ENCODE peak calls at places on chromosomes 5 and 9, in eight cellular contexts. One of them, this sample, is unnamed.

GRCh38 chr5:143244000-143244736 is 159.3 kb downstream of the NR3C1 start:
- DNase-seq in PC-9: peak
- DNase-seq in OCI-LY7: no peak
- DNase-seq in mammary epithelial cell: peak
- DNase-seq in IMR-90: peak
- DNase-seq in PC-3: peak
- DNase-seq in HCT116: peak
- DNase-seq in GM23248: peak
- DNase-seq in this sample: peak

GRCh38 chr5:163190283-163190682 is 247.1 kb upstream of the CCNG1 start:
- DNase-seq in PC-9: no peak
- DNase-seq in OCI-LY7: no peak
- DNase-seq in mammary epithelial cell: no peak
- DNase-seq in IMR-90: no peak
- DNase-seq in PC-3: no peak
- DNase-seq in HCT116: no peak
- DNase-seq in GM23248: no peak
- DNase-seq in this sample: no peak

GRCh38 chr5:140877262-140877581 is 2.1 kb downstream of the PCDHA12 start:
- DNase-seq in PC-9: no peak
- DNase-seq in OCI-LY7: no peak
- DNase-seq in mammary epithelial cell: no peak
- DNase-seq in IMR-90: no peak
- DNase-seq in PC-3: no peak
- DNase-seq in HCT116: no peak
- DNase-seq in GM23248: no peak
- DNase-seq in this sample: no peak

GRCh38 chr9:77453857-77454647 is 194.1 kb downstream of the GNA14 start:
- DNase-seq in PC-9: no peak
- DNase-seq in OCI-LY7: no peak
- DNase-seq in mammary epithelial cell: no peak
- DNase-seq in IMR-90: no peak
- DNase-seq in PC-3: no peak
- DNase-seq in HCT116: no peak
- DNase-seq in GM23248: no peak
- DNase-seq in this sample: no peak

GRCh38 chr5:32363030-32363429 is 50.3 kb upstream of the MTMR12 start:
- DNase-seq in PC-9: no peak
- DNase-seq in OCI-LY7: no peak
- DNase-seq in mammary epithelial cell: no peak
- DNase-seq in IMR-90: no peak
- DNase-seq in PC-3: no peak
- DNase-seq in HCT116: no peak
- DNase-seq in GM23248: no peak
- DNase-seq in this sample: no peak

GRCh38 chr5:150542933-150543445 is 35.1 kb downstream of the NDST1 start:
- DNase-seq in PC-9: no peak
- DNase-seq in OCI-LY7: no peak
- DNase-seq in mammary epithelial cell: no peak
- DNase-seq in IMR-90: no peak
- DNase-seq in PC-3: no peak
- DNase-seq in HCT116: no peak
- DNase-seq in GM23248: no peak
- DNase-seq in this sample: no peak

GRCh38 chr5:103487253-103487652 is 75.3 kb downstream of the NUDT12 start:
- DNase-seq in PC-9: no peak
- DNase-seq in OCI-LY7: no peak
- DNase-seq in mammary epithelial cell: no peak
- DNase-seq in IMR-90: peak
- DNase-seq in PC-3: no peak
- DNase-seq in HCT116: no peak
- DNase-seq in GM23248: peak
- DNase-seq in this sample: peak

GRCh38 chr9:13665418-13666066 is 386.1 kb upstream of the MPDZ start:
- DNase-seq in PC-9: no peak
- DNase-seq in OCI-LY7: no peak
- DNase-seq in mammary epithelial cell: peak
- DNase-seq in IMR-90: peak
- DNase-seq in PC-3: no peak
- DNase-seq in HCT116: no peak
- DNase-seq in GM23248: peak
- DNase-seq in this sample: no peak

GRCh38 chr9:90013778-90014177 is 409.0 kb downstream of the GADD45G start:
- DNase-seq in PC-9: no peak
- DNase-seq in OCI-LY7: no peak
- DNase-seq in mammary epithelial cell: no peak
- DNase-seq in IMR-90: no peak
- DNase-seq in PC-3: no peak
- DNase-seq in HCT116: no peak
- DNase-seq in GM23248: no peak
- DNase-seq in this sample: no peak

GRCh38 chr5:139901251-139901575 is 105.6 kb downstream of the PSD2 start:
- DNase-seq in PC-9: no peak
- DNase-seq in OCI-LY7: no peak
- DNase-seq in mammary epithelial cell: no peak
- DNase-seq in IMR-90: no peak
- DNase-seq in PC-3: no peak
- DNase-seq in HCT116: no peak
- DNase-seq in GM23248: no peak
- DNase-seq in this sample: no peak

GRCh38 chr9:136667940-136668760 is 5.4 kb downstream of the EGFL7 start:
- DNase-seq in PC-9: no peak
- DNase-seq in OCI-LY7: no peak
- DNase-seq in mammary epithelial cell: no peak
- DNase-seq in IMR-90: no peak
- DNase-seq in PC-3: no peak
- DNase-seq in HCT116: no peak
- DNase-seq in GM23248: no peak
- DNase-seq in this sample: no peak

GRCh38 chr9:136669791-136670464 is 7.2 kb downstream of the EGFL7 start:
- DNase-seq in PC-9: no peak
- DNase-seq in OCI-LY7: no peak
- DNase-seq in mammary epithelial cell: no peak
- DNase-seq in IMR-90: no peak
- DNase-seq in PC-3: no peak
- DNase-seq in HCT116: no peak
- DNase-seq in GM23248: no peak
- DNase-seq in this sample: no peak

GRCh38 chr9:136667217-136667939 is 4.7 kb downstream of the EGFL7 start:
- DNase-seq in PC-9: no peak
- DNase-seq in OCI-LY7: no peak
- DNase-seq in mammary epithelial cell: no peak
- DNase-seq in IMR-90: no peak
- DNase-seq in PC-3: no peak
- DNase-seq in HCT116: no peak
- DNase-seq in GM23248: no peak
- DNase-seq in this sample: no peak

GRCh38 chr9:136670571-136671253 is 8.0 kb downstream of the EGFL7 start:
- DNase-seq in PC-9: no peak
- DNase-seq in OCI-LY7: no peak
- DNase-seq in mammary epithelial cell: no peak
- DNase-seq in IMR-90: no peak
- DNase-seq in PC-3: peak
- DNase-seq in HCT116: no peak
- DNase-seq in GM23248: peak
- DNase-seq in this sample: no peak

GRCh38 chr9:136668983-136669790 is 6.5 kb downstream of the EGFL7 start:
- DNase-seq in PC-9: peak
- DNase-seq in OCI-LY7: no peak
- DNase-seq in mammary epithelial cell: no peak
- DNase-seq in IMR-90: no peak
- DNase-seq in PC-3: peak
- DNase-seq in HCT116: no peak
- DNase-seq in GM23248: no peak
- DNase-seq in this sample: no peak
- H3K27ac ChIP-seq in PC-9: no peak
- H3K27ac ChIP-seq in OCI-LY7: no peak
- H3K27ac ChIP-seq in mammary epithelial cell: no peak
- H3K27ac ChIP-seq in IMR-90: no peak
- H3K27ac ChIP-seq in PC-3: no peak
- H3K27ac ChIP-seq in HCT116: peak
- H3K27ac ChIP-seq in GM23248: no peak
- H3K27ac ChIP-seq in this sample: no peak

GRCh38 chr9:7165350-7165937 is 407.7 kb downstream of the KDM4C start:
- DNase-seq in PC-9: no peak
- DNase-seq in OCI-LY7: no peak
- DNase-seq in mammary epithelial cell: no peak
- DNase-seq in IMR-90: no peak
- DNase-seq in PC-3: no peak
- DNase-seq in HCT116: no peak
- DNase-seq in GM23248: no peak
- DNase-seq in this sample: no peak
- H2AFZ ChIP-seq in PC-9: no peak
- H2AFZ ChIP-seq in OCI-LY7: no peak
- H2AFZ ChIP-seq in mammary epithelial cell: no peak
- H2AFZ ChIP-seq in IMR-90: no peak
- H2AFZ ChIP-seq in PC-3: no peak
- H2AFZ ChIP-seq in HCT116: no peak
- H2AFZ ChIP-seq in GM23248: no peak
- H2AFZ ChIP-seq in this sample: no peak

GRCh38 chr5:16931334-16932110 is 4.6 kb downstream of the MYO10 start:
- DNase-seq in PC-9: peak
- DNase-seq in OCI-LY7: no peak
- DNase-seq in mammary epithelial cell: no peak
- DNase-seq in IMR-90: no peak
- DNase-seq in PC-3: no peak
- DNase-seq in HCT116: no peak
- DNase-seq in GM23248: no peak
- DNase-seq in this sample: peak
- H3K27ac ChIP-seq in PC-9: no peak
- H3K27ac ChIP-seq in OCI-LY7: no peak
- H3K27ac ChIP-seq in mammary epithelial cell: no peak
- H3K27ac ChIP-seq in IMR-90: no peak
- H3K27ac ChIP-seq in PC-3: no peak
- H3K27ac ChIP-seq in HCT116: no peak
- H3K27ac ChIP-seq in GM23248: no peak
- H3K27ac ChIP-seq in this sample: no peak

GRCh38 chr5:127812570-127812969 is 109.4 kb downstream of the CCDC192 start:
- DNase-seq in PC-9: peak
- DNase-seq in OCI-LY7: no peak
- DNase-seq in mammary epithelial cell: peak
- DNase-seq in IMR-90: no peak
- DNase-seq in PC-3: no peak
- DNase-seq in HCT116: no peak
- DNase-seq in GM23248: no peak
- DNase-seq in this sample: no peak

GRCh38 chr5:127810014-127810413 is 106.8 kb downstream of the CCDC192 start:
- DNase-seq in PC-9: no peak
- DNase-seq in OCI-LY7: no peak
- DNase-seq in mammary epithelial cell: no peak
- DNase-seq in IMR-90: no peak
- DNase-seq in PC-3: no peak
- DNase-seq in HCT116: no peak
- DNase-seq in GM23248: no peak
- DNase-seq in this sample: no peak

GRCh38 chr5:127813633-127814171 is 110.5 kb downstream of the CCDC192 start:
- DNase-seq in PC-9: no peak
- DNase-seq in OCI-LY7: no peak
- DNase-seq in mammary epithelial cell: peak
- DNase-seq in IMR-90: peak
- DNase-seq in PC-3: peak
- DNase-seq in HCT116: no peak
- DNase-seq in GM23248: peak
- DNase-seq in this sample: peak

GRCh38 chr5:127810707-127811106 is 107.5 kb downstream of the CCDC192 start:
- DNase-seq in PC-9: no peak
- DNase-seq in OCI-LY7: no peak
- DNase-seq in mammary epithelial cell: no peak
- DNase-seq in IMR-90: no peak
- DNase-seq in PC-3: no peak
- DNase-seq in HCT116: no peak
- DNase-seq in GM23248: no peak
- DNase-seq in this sample: no peak

GRCh38 chr5:127814225-127814973 is 111.2 kb downstream of the CCDC192 start:
- DNase-seq in PC-9: no peak
- DNase-seq in OCI-LY7: no peak
- DNase-seq in mammary epithelial cell: no peak
- DNase-seq in IMR-90: no peak
- DNase-seq in PC-3: no peak
- DNase-seq in HCT116: no peak
- DNase-seq in GM23248: no peak
- DNase-seq in this sample: no peak
- H2AFZ ChIP-seq in PC-9: no peak
- H2AFZ ChIP-seq in OCI-LY7: no peak
- H2AFZ ChIP-seq in mammary epithelial cell: peak
- H2AFZ ChIP-seq in IMR-90: peak
- H2AFZ ChIP-seq in PC-3: no peak
- H2AFZ ChIP-seq in HCT116: peak
- H2AFZ ChIP-seq in GM23248: peak
- H2AFZ ChIP-seq in this sample: peak

GRCh38 chr5:176513788-176514187 is 23.4 kb downstream of the RNF44 start:
- DNase-seq in PC-9: no peak
- DNase-seq in OCI-LY7: no peak
- DNase-seq in mammary epithelial cell: no peak
- DNase-seq in IMR-90: no peak
- DNase-seq in PC-3: no peak
- DNase-seq in HCT116: no peak
- DNase-seq in GM23248: no peak
- DNase-seq in this sample: no peak

GRCh38 chr5:176517053-176517661 is 20.0 kb downstream of the RNF44 start:
- DNase-seq in PC-9: no peak
- DNase-seq in OCI-LY7: no peak
- DNase-seq in mammary epithelial cell: no peak
- DNase-seq in IMR-90: no peak
- DNase-seq in PC-3: no peak
- DNase-seq in HCT116: no peak
- DNase-seq in GM23248: no peak
- DNase-seq in this sample: no peak

GRCh38 chr5:176519810-176520720 is 17.1 kb downstream of the RNF44 start:
- DNase-seq in PC-9: no peak
- DNase-seq in OCI-LY7: no peak
- DNase-seq in mammary epithelial cell: no peak
- DNase-seq in IMR-90: no peak
- DNase-seq in PC-3: no peak
- DNase-seq in HCT116: no peak
- DNase-seq in GM23248: no peak
- DNase-seq in this sample: no peak

GRCh38 chr5:176515396-176515795 is 21.8 kb downstream of the RNF44 start:
- DNase-seq in PC-9: no peak
- DNase-seq in OCI-LY7: no peak
- DNase-seq in mammary epithelial cell: no peak
- DNase-seq in IMR-90: no peak
- DNase-seq in PC-3: no peak
- DNase-seq in HCT116: no peak
- DNase-seq in GM23248: no peak
- DNase-seq in this sample: no peak

DNA sequence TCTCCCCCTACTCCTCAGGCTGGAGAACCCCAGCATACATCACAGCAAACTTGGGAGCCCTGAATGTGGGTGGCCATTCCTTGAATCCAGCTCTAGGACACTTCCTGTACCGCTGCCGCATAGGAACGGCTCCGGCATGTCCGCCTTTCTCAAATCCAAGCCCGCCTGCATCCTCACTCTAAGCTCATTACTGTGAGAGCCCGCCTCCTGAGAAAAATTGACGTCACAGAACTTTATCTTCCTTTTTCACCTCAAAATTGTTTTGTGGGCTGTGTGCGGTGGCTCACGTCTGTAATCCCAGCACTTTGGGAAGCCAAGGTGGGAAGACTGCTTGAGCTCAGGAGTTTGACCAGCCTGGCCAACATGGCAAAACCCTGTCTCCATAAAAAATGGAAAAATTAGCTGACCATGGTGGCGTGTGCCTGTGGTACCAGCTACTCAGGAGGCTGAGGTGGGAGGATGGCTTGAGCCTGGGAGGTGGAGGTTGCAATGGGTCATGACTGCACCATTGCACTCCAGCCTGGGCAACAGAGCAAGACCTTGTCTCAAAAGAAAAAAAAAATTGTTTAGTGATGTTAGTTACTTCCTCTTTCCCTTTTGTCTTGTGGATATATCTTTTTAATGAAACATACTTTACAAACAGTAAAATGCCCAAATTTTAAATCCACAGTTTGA is 22.8 kb downstream of the RNF44 start:
- DNase-seq in PC-9: no peak
- DNase-seq in OCI-LY7: peak
- DNase-seq in mammary epithelial cell: no peak
- DNase-seq in IMR-90: no peak
- DNase-seq in PC-3: no peak
- DNase-seq in HCT116: no peak
- DNase-seq in GM23248: no peak
- DNase-seq in this sample: no peak
- H3K27ac ChIP-seq in PC-9: no peak
- H3K27ac ChIP-seq in OCI-LY7: no peak
- H3K27ac ChIP-seq in mammary epithelial cell: no peak
- H3K27ac ChIP-seq in IMR-90: no peak
- H3K27ac ChIP-seq in PC-3: no peak
- H3K27ac ChIP-seq in HCT116: no peak
- H3K27ac ChIP-seq in GM23248: no peak
- H3K27ac ChIP-seq in this sample: no peak